ENCODE peak calls at places on chromosomes 2 and 18, in nine cellular contexts. S is Peyer's patch, M is body of pancreas, H is heart left ventricle, T is stomach, X is spleen, I is sigmoid colon, Z is prostate gland, E is HCT116. D is an unnamed sample.
A peak's percentile ranks its signal among the peaks of the same experiment; 100 is the strongest.

GRCh38 chr2:3127279-3127690 is 250.3 kb downstream of the EIPR1 start:
- DNase-seq in X (no peak), E (no peak), S (no peak), T (no peak), M (no peak), Z (no peak), H (no peak), I (no peak), D (no peak)

GRCh38 chr2:143856973-143857372 is 662.9 kb downstream of the ZEB2 start:
- DNase-seq in I (no peak), M (no peak), S (no peak), T (no peak), E (no peak), H (no peak), X (no peak), Z (no peak), D (no peak)

GRCh38 chr2:240438810-240439697 is 3.6 kb downstream of the GPC1 start:
- DNase-seq in Z (no peak), H (no peak), S (no peak), T (no peak), I (peak; percentile 59), M (no peak), X (peak; percentile 73), E (no peak), D (peak; percentile 28)

GRCh38 chr2:56357655-56358295 is 174.0 kb downstream of the CCDC85A start:
- DNase-seq in Z (no peak), M (no peak), H (no peak), X (no peak), E (no peak), S (no peak), I (no peak), T (no peak), D (no peak)

GRCh38 chr18:44880170-44880569 is 199.5 kb downstream of the SETBP1 start:
- DNase-seq in M (peak; percentile 76), T (no peak), Z (no peak), E (no peak), X (no peak), I (no peak), S (no peak), H (no peak), D (no peak)

GRCh38 chr18:3692113-3692621 is 242.2 kb downstream of the TGIF1 start:
- DNase-seq in Z (no peak), T (no peak), X (no peak), S (no peak), I (no peak), E (no peak), H (no peak), M (no peak), D (no peak)

GRCh38 chr2:219400562-219400961 is 12.8 kb upstream of the DNPEP start:
- DNase-seq in X (no peak), H (no peak), S (no peak), I (no peak), T (no peak), Z (no peak), E (no peak), M (no peak), D (no peak)

GRCh38 chr2:232260075-232260474 is 118.5 kb upstream of the ALPP start:
- DNase-seq in I (peak; percentile 15), E (no peak), H (peak; percentile 25), S (no peak), T (no peak), Z (no peak), X (no peak), M (peak; percentile 7), D (no peak)

GRCh38 chr2:210537021-210537650 is 19.3 kb upstream of the CPS1 start:
- DNase-seq in T (no peak), S (no peak), E (no peak), Z (no peak), H (no peak), M (no peak), X (no peak), I (no peak), D (no peak)

GRCh38 chr2:10080536-10081304 is 509 bp upstream of the CYS1 start:
- DNase-seq in E (no peak), Z (no peak), S (no peak), M (no peak), I (peak; percentile 74), H (no peak), T (no peak), X (no peak), D (no peak)

GRCh38 chr2:150327546-150328495 is 159.6 kb downstream of the RND3 start:
- DNase-seq in Z (peak; percentile 74), H (no peak), I (no peak), S (no peak), T (no peak), E (no peak), X (no peak), M (no peak), D (no peak)

GRCh38 chr2:85853499-85854165 is 35.2 kb downstream of the ST3GAL5 start:
- DNase-seq in E (no peak), Z (no peak), X (no peak), I (no peak), T (no peak), S (no peak), H (no peak), M (no peak), D (no peak)
- TF ChIP-seq POLR2A in E (no peak), Z (no peak), X (no peak), I (no peak), T (no peak), S (no peak), H (no peak), M (no peak), D (no peak)

GRCh38 chr2:20823917-20824316 is 1.0 kb upstream of the LDAH start:
- DNase-seq in Z (peak; percentile 46), H (no peak), E (no peak), X (no peak), T (no peak), I (no peak), S (no peak), M (no peak), D (no peak)

GRCh38 chr2:20818820-20819219 is 4.1 kb downstream of the LDAH start:
- DNase-seq in X (no peak), E (no peak), T (no peak), M (no peak), Z (no peak), S (no peak), I (no peak), H (no peak), D (no peak)

DNA sequence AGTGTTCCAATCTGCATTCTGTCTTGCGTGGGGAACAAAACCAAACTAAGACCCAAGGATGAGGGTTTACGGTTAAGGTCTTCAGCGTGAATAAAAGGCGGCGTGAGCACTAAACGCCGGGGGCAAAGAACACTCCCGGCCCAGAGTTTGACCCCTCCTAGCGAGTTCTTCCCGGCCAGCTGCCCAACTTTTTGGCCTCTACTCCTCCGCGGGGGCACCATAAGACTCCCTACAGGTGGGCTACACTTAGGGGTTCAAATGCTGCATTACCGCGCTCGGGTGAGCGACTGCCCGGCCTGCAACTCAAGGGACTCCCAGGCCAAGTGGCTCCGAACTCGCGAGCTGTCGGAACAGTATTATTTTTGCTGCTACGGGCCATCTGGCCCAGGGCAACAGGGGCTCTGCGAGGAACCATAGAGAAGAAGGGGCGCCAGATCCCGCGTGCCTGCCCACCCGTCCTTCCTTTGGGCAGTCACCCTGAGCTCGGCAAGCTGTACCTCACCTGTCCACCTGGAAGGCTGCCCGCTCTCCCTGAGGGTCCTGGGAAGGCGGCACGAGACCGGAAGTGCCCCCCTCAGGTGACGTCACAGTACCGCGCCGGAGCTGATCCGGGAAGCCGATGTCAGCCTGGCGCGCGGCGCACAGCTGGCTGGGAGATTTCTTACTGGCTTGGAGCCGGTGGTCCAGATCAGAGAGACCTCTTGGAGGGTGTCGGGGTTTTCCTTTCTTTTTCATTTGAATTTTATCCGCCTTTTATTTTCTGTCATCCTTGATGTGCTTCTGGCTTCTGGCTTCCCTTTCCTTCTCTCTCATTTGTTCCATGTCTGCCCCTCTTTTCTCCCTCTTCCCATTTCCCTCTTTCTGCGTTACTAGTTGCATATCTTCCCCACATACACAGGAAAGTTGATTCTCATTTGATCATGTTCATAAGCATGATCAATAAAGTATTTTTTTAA is at the start of gene LDAH:
- DNase-seq in H (peak; percentile 91), X (peak; percentile 95), S (peak; percentile 93), T (peak; percentile 93), I (peak; percentile 96), Z (peak; percentile 86), E (peak; percentile 81), M (peak; percentile 94), D (peak; percentile 96)
- TF ChIP-seq POLR2A in H (no peak), X (peak; percentile 47), S (peak; percentile 46), T (peak; percentile 30), I (no peak), Z (peak; percentile 42), E (peak; percentile 66), M (peak; percentile 57), D (peak; percentile 39)

DNA sequence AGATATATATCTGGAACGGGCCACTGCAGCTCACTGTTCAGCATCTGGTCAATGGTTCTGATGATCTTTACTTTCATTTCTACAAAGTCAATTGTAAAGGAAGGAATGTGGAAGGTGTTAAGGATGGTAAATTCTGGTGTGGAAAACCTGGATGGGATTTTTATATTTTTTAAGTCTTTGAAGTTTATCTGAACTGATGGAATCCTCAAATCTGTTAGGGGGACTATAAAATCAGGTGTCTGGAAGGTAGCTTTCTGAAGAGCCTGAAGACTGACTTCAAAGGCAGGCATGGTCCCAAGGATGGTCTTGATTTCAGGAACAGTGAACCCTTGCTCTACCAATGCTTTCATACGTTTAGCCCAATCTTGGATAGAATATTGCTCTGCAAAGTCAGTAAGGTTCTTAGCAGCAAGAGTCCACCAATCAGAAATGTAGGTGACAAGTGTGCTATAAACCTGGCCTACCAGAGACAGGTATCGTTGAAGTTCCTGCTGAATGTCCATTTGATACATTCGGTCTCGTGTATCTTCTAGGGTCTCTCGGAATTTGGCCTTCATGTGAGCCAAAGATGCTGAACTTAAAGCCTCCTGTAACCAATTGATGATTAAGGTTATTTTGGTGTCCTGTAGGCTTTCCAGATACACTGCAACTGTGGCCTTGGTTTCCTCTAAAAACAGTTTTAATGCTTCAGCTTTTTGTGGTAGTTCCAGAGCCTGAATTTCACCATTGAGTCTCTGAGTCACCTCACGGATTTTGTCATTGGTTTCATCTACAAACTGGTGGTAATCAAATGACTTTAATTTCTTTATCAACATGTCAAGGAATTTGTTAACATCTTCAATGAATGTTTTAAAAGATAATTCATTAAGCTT is 34.8 kb downstream of the APOB start:
- DNase-seq in X (no peak), M (no peak), E (no peak), H (no peak), T (no peak), Z (no peak), S (no peak), I (no peak), D (no peak)
- TF ChIP-seq POLR2A in X (no peak), M (no peak), E (no peak), H (no peak), T (no peak), Z (no peak), S (no peak), I (no peak), D (no peak)

DNA sequence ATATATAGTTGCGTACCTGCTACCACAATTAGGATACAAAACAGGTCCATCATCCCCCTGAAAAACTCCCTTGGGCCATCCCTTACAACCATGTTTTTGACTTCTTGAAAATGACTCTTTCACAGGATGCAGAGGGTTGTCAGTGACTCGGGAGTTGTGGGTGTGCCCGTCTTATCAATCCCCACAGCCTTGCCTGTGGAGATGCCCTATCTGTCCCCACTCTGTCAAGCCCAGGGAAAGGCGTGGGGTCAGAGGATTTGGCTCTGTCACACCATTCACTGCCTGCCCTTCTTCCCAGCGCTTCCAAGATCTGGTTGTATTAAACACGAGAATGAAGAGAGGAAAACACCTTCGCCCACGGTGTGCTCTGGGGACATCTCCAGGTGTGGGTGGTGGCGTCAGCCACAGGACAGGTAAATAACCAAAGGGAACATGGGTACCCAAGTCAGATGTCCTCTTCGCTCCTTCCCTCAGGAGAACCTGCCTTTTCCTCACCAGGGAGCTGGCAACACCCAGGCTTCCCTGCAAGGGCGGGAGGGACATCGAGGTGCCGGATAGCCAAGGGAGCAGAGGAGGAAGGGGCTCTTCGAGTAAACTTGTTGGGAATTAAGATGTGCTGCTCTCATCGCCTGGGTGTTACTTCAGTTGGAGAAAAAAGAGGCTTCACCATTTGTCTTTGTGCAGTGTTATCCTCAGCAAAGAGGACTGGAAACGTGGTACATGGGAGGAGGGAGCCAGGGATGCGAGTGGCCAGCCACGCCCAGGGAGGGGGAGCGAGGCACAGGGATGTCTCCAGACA is 100.3 kb downstream of the B3GNT2 start:
- DNase-seq in S (no peak), E (no peak), I (no peak), X (no peak), T (no peak), M (no peak), H (no peak), Z (no peak), D (no peak)
- TF ChIP-seq POLR2A in S (no peak), E (no peak), I (no peak), X (no peak), T (no peak), M (no peak), H (no peak), Z (no peak), D (no peak)